ENCODE peak calls at places on chromosomes 2 and 18, in nine cellular contexts. F is AG09319, J is stomach, W is right lobe of liver, V is WTC11, E is nephron progenitor cell, S is fibroblast of pulmonary artery, T is fibroblast of mammary gland, Y is GM12865. N is an unnamed sample.
A peak's percentile ranks its signal among the peaks of the same experiment; 100 is the strongest.

GRCh38 chr2:67423489-67423888 is 26.4 kb downstream of the ETAA1 start:
- DNase-seq in E (no peak), W (no peak), J (no peak), S (no peak), V (no peak), T (no peak), Y (no peak), F (no peak), N (no peak)

GRCh38 chr2:13819896-13820295 is 812.6 kb upstream of the LRATD1 start:
- DNase-seq in F (no peak), J (no peak), T (peak; percentile 21), E (no peak), S (peak; percentile 50), W (no peak), Y (no peak), V (no peak), N (no peak)

GRCh38 chr2:239496700-239497099 is 95.9 kb upstream of the HDAC4 start:
- DNase-seq in J (no peak), W (no peak), Y (peak; percentile 14), F (no peak), T (peak; percentile 16), S (no peak), E (no peak), V (no peak), N (no peak)

GRCh38 chr18:8654482-8655451 is 45.5 kb downstream of the RAB12 start:
- DNase-seq in W (no peak), F (no peak), T (peak; percentile 36), Y (no peak), S (peak; percentile 49), V (no peak), J (no peak), E (no peak), N (no peak)

GRCh38 chr2:67571785-67572718 is 174.9 kb downstream of the ETAA1 start:
- DNase-seq in T (peak; percentile 85), E (no peak), F (no peak), W (no peak), Y (no peak), S (peak; percentile 26), J (no peak), V (no peak), N (no peak)

GRCh38 chr2:60533114-60534033 is 20.1 kb downstream of the BCL11A start:
- DNase-seq in Y (no peak), T (peak; percentile 6), W (no peak), E (no peak), J (no peak), F (peak; percentile 62), V (no peak), S (no peak), N (no peak)

GRCh38 chr2:16716051-16716450 is 50.4 kb upstream of the CYRIA start:
- DNase-seq in W (no peak), Y (no peak), V (no peak), J (no peak), E (no peak), S (no peak), T (no peak), F (no peak), N (no peak)

GRCh38 chr18:21930177-21930576 is 189.6 kb downstream of the MIB1 start:
- DNase-seq in J (no peak), F (no peak), T (no peak), W (no peak), V (no peak), Y (no peak), E (no peak), S (no peak), N (no peak)

GRCh38 chr2:72104821-72105588 is 42.7 kb downstream of the CYP26B1 start:
- DNase-seq in E (no peak), J (no peak), F (no peak), V (peak; percentile 53), W (no peak), T (no peak), Y (no peak), S (no peak), N (no peak)

DNA sequence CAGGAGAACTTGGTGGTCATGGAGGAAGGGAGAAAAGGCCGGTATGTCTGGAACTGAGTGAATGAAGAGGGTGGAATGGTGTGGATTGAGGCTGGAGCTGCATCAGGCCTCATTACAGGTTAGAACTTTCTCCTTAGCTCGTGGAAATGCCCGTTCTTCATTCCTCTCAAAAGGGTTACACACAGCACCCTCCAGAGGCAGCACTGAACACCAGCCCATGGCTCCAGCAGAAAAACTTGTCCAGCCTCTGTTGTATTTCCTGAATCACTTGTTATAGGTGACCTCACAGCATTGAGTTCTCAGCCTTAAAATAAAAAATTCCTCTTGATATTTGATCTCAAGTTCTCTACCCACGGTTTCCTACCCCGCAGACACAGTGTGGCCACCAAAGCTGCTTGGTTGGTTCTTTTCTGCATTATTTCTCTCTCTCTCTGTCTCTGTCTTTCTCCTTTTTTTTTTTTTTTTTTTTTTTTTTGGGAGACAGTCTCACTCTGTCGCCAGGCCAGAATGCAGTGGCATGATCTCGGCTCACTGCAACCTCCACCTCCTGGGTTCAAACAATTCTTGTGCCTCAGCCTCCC is 89.6 kb downstream of the ITGB1BP1 start:
- DNase-seq in S (peak; percentile 89), V (peak; percentile 34), E (peak; percentile 35), F (no peak), J (peak; percentile 71), Y (peak; percentile 39), W (peak; percentile 57), T (peak; percentile 85), N (no peak)
- TF ChIP-seq CTCF in S (peak; percentile 86), V (no peak), E (peak; percentile 23), F (peak; percentile 85), J (peak; percentile 67), Y (peak; percentile 39), W (peak; percentile 64), T (peak; percentile 78), N (peak; percentile 75)

GRCh38 chr2:127649684-127650040 is 3.7 kb downstream of the GPR17 start:
- DNase-seq in W (peak; percentile 79), Y (peak; percentile 82), T (peak; percentile 81), F (peak; percentile 53), S (peak; percentile 88), J (peak; percentile 85), E (peak; percentile 95), V (peak; percentile 88), N (peak; percentile 99)

GRCh38 chr2:127649100-127649611 is 3.2 kb downstream of the GPR17 start:
- DNase-seq in V (no peak), E (no peak), T (no peak), W (no peak), Y (no peak), S (no peak), F (no peak), J (no peak), N (no peak)

GRCh38 chr2:127650785-127651380 is 4.9 kb downstream of the GPR17 start:
- DNase-seq in F (no peak), S (no peak), Y (no peak), T (no peak), W (peak; percentile 19), J (no peak), V (no peak), E (no peak), N (no peak)

GRCh38 chr2:127651381-127651809 is 5.4 kb downstream of the GPR17 start:
- DNase-seq in F (no peak), W (peak; percentile 15), S (no peak), T (no peak), Y (no peak), J (no peak), V (no peak), E (no peak), N (no peak)

DNA sequence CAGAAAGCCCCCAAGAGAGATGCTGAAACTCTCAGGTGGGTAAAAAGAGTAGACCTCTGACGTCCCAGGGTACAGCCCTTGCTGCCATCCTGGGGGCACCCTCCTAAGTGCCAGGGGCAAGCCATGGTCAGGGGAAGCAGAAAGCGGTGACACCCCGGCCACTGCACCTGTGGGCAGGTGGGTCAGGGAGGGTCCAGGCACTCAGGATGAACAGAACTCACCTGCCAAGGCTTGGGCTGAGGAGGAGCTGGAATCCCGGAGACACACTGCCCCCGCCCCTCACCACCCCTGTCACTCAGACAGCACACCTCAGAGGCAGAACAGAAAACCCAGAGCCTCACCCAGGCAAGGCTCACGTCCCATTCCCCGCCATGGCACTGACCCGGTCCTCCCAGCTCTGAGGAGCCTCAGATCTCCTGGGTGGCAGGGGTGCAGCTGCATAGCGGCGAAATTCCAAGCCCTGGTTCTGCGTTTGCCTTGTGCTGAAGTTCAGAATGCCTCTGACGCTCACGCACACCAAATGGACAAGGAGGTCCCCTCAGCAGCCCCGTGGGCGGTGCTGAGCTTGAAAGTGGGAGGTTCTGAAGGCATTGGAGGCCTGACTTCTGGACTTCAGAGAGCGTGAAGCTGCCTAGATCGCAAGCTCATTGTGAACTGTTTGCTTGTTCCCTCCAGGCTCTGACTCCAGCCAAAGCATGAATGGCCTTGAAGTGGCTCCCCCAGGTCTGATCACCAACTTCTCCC is 4.3 kb downstream of the GPR17 start:
- DNase-seq in Y (no peak), W (peak; percentile 17), T (peak; percentile 18), J (no peak), E (no peak), F (no peak), S (no peak), V (no peak), N (no peak)
- TF ChIP-seq CTCF in Y (no peak), W (no peak), T (no peak), J (no peak), E (peak; percentile 5), F (no peak), S (no peak), V (peak; percentile 9), N (peak; percentile 43)

DNA sequence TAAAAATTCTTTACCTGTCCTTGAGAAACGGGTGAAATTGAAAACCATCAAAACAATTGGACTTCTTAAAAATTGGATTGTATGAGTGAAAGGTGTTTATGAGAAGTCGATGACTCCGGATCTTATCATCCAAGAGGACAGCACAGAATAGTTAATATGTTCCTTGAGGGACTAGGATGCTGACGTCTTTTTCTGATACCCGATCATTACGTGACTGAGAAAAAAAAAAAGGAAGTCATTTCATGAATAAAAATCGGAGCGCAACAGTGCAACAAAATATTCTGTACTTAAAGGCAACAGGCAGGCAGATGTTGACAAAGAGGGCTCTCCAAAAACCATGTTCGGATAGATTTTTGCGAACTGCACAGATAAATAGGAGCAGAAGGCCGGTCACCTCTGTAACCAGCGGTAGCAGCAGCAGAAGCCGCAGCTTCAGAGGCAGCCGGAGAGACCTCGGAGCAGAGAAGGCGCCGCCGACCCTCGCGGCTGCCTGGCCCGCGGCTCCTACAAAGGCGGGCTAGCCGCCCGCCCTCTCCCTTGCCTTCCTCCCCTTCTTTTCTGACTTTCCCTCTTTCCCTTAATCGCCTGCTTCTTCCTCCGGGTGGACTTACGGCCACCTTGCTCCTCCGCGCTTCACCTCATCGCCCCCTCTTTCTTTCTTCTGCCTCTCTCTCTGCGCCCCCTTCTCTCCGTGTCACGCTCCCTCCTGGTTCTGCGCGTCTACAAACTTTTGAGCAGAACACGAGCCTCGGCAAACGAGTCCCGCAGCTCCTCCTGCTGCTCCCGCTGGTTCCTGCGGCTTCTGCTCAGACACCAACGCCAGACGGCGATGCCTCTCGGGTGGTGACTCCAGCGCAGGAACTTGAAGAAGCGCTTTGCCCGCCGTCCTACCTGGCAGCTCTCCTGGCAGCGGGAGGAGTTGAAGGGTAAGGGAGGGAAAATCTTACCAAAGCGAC is at the start of gene ADCYAP1:
- DNase-seq in W (no peak), V (peak; percentile 68), S (peak; percentile 21), Y (no peak), T (no peak), F (no peak), E (peak; percentile 58), J (no peak), N (no peak)
- TF ChIP-seq CTCF in W (no peak), V (no peak), S (peak; percentile 7), Y (no peak), T (peak; percentile 1), F (no peak), E (no peak), J (no peak), N (no peak)

DNA sequence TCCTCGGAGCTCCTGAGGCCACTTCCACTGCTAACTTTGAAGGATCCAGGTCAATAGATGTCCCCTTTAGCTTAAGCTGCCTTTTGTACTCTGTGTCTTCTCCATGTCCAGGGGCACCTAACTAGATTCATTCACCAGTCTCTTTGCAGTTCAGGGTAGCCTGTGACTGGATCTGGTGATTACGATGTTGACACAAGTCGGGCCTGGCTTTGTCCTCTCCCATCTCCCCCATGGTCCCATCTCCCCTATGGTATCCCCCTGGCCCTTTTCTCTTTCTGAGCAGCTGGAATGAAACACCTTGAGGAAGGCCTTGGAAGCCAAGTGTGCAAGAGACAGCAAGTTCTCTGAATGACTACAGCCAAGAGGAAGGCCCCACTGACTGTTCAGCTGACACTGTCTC is 417.9 kb upstream of the SMIM21 start:
- DNase-seq in J (no peak), V (no peak), S (no peak), T (no peak), E (no peak), Y (no peak), F (no peak), W (no peak), N (no peak)
- TF ChIP-seq CTCF in J (no peak), V (no peak), S (no peak), T (no peak), E (no peak), Y (no peak), F (no peak), W (no peak), N (no peak)

N was measured in neural crest cell.